ENCODE peak calls at places on chromosomes 1 and 21, in six cellular contexts. I, Q, O, J, W and X are unnamed samples.

GRCh38 chr1:112674440-112674985 is at the start of gene MOV10:
- DNase-seq in W (peak), Q (peak), J (peak), I (peak), O (peak), X (peak)

GRCh38 chr1:34500451-34500850 is 254.4 kb upstream of the GJB5 start:
- DNase-seq in Q (no peak), O (peak), W (no peak), J (no peak), I (peak), X (no peak)

GRCh38 chr1:243883551-243883950 is 33.5 kb upstream of the AKT3 start:
- DNase-seq in W (peak), I (peak), O (peak), J (no peak), Q (no peak), X (no peak)

GRCh38 chr1:193264313-193265065 is 78.1 kb upstream of the B3GALT2 start:
- DNase-seq in W (no peak), O (peak), J (no peak), I (peak), Q (no peak), X (no peak)

GRCh38 chr1:155379180-155379876 is 58.6 kb downstream of the RUSC1 start:
- DNase-seq in W (peak), I (peak), J (peak), Q (no peak), O (peak), X (no peak)

GRCh38 chr1:55052221-55053142 is 13.1 kb downstream of the PCSK9 start:
- DNase-seq in J (no peak), W (no peak), Q (no peak), I (no peak), O (no peak), X (peak)

GRCh38 chr1:109850194-109850593 is 60.5 kb upstream of the CSF1 start:
- DNase-seq in O (no peak), W (no peak), J (no peak), I (no peak), Q (no peak), X (no peak)

GRCh38 chr1:89701746-89702241 is 68.9 kb downstream of the LRRC8C start:
- DNase-seq in O (peak), J (no peak), I (no peak), W (no peak), Q (peak), X (no peak)

GRCh38 chr1:99544328-99544727 is 101.6 kb upstream of the PALMD start:
- DNase-seq in Q (no peak), O (peak), W (no peak), J (no peak), I (peak), X (no peak)

GRCh38 chr1:218481116-218481775 is 136.1 kb downstream of the TGFB2 start:
- DNase-seq in W (no peak), I (peak), O (no peak), Q (no peak), J (no peak), X (no peak)

GRCh38 chr21:17527711-17528110 is 14.9 kb downstream of the CXADR start:
- DNase-seq in O (peak), J (no peak), Q (no peak), W (no peak), I (no peak), X (no peak)

GRCh38 chr1:184823080-184823479 is 68.4 kb upstream of the EDEM3 start:
- DNase-seq in W (no peak), J (no peak), I (no peak), Q (no peak), O (peak), X (no peak)

GRCh38 chr1:146034976-146035469 is 13.5 kb upstream of the HJV start:
- DNase-seq in W (peak), I (peak), J (no peak), Q (no peak), O (peak), X (no peak)

GRCh38 chr1:39988618-39989343 is 33.8 kb downstream of the MFSD2A start:
- DNase-seq in Q (no peak), I (no peak), W (no peak), O (peak), J (no peak), X (no peak)

GRCh38 chr1:2384130-2384860 is 7.1 kb downstream of the MORN1 start:
- DNase-seq in J (no peak), Q (no peak), W (no peak), O (no peak), I (no peak), X (no peak)

GRCh38 chr1:158564608-158565007 is 5.8 kb downstream of the OR6P1 start:
- DNase-seq in O (no peak), I (no peak), Q (no peak), J (no peak), W (no peak), X (no peak)

GRCh38 chr1:229310833-229311232 is 32.0 kb downstream of the CCSAP start:
- DNase-seq in W (no peak), I (no peak), Q (no peak), J (no peak), O (peak), X (no peak)

GRCh38 chr1:5856246-5856815 is 135.9 kb downstream of the NPHP4 start:
- DNase-seq in Q (no peak), J (no peak), O (peak), I (no peak), W (no peak), X (no peak)

GRCh38 chr1:178510155-178510554 is 2.8 kb upstream of the TEX35 start:
- DNase-seq in W (no peak), J (no peak), I (no peak), Q (no peak), O (peak), X (peak)

GRCh38 chr1:200206761-200207160 is 179.3 kb downstream of the NR5A2 start:
- DNase-seq in I (peak), O (no peak), J (no peak), W (no peak), Q (no peak), X (no peak)

GRCh38 chr1:220326578-220326977 is 54.3 kb upstream of the RAB3GAP2 start:
- DNase-seq in J (no peak), W (no peak), O (peak), Q (no peak), I (peak), X (no peak)

GRCh38 chr21:42532466-42533181 is 19.0 kb downstream of the SLC37A1 start:
- DNase-seq in W (no peak), I (peak), Q (no peak), J (no peak), O (no peak), X (peak)

GRCh38 chr1:245500546-245500945 is 345.8 kb downstream of the KIF26B start:
- DNase-seq in J (no peak), O (peak), I (peak), W (no peak), Q (no peak), X (no peak)

GRCh38 chr1:212628813-212629415 is 20.4 kb downstream of the ATF3 start:
- DNase-seq in O (no peak), W (no peak), J (no peak), Q (no peak), I (no peak), X (no peak)

GRCh38 chr21:31191553-31191952 is 152.5 kb downstream of the TIAM1 start:
- DNase-seq in Q (no peak), J (no peak), I (no peak), W (no peak), O (no peak), X (no peak)